ENCODE peak calls at places on chromosome 1, in nine cellular contexts. B, R, Q, X, S, E, T, D and M are unnamed samples.

GRCh38 chr1:25944986-25945385 is 38.8 kb upstream of the STMN1 start:
- DNase-seq in T (no peak), Q (no peak), X (peak; percentile 76), B (no peak), E (no peak), S (no peak), R (no peak), D (no peak), M (no peak)

GRCh38 chr1:56563045-56563444 is 16.3 kb downstream of the PLPP3 start:
- DNase-seq in B (no peak), D (no peak), T (no peak), X (no peak), Q (no peak), R (no peak), S (no peak), E (no peak), M (no peak)

GRCh38 chr1:10716840-10717239 is 79.6 kb downstream of the CASZ1 start:
- DNase-seq in S (no peak), E (peak; percentile 54), T (no peak), B (no peak), X (no peak), Q (no peak), R (no peak), D (no peak), M (no peak)

GRCh38 chr1:197910120-197911110 is 6.8 kb upstream of the LHX9 start:
- DNase-seq in X (no peak), D (no peak), B (no peak), T (no peak), E (no peak), R (no peak), Q (no peak), S (no peak), M (no peak)

GRCh38 chr1:8347635-8348034 is 29.7 kb downstream of the SLC45A1 start:
- DNase-seq in S (no peak), E (no peak), T (no peak), D (no peak), Q (no peak), B (no peak), R (no peak), X (no peak), M (peak; percentile 82)

GRCh38 chr1:33369081-33369480 is 48.2 kb upstream of the A3GALT2 start:
- DNase-seq in T (no peak), E (no peak), B (no peak), R (no peak), S (no peak), Q (no peak), X (no peak), D (no peak), M (no peak)

GRCh38 chr1:40232444-40232843 is 15.3 kb upstream of the TMCO2 start:
- DNase-seq in T (no peak), B (no peak), R (no peak), S (peak; percentile 16), Q (no peak), E (no peak), D (no peak), X (no peak), M (no peak)

GRCh38 chr1:181101581-181102226 is 13.2 kb downstream of the IER5 start:
- DNase-seq in Q (no peak), B (no peak), S (no peak), R (no peak), X (no peak), E (no peak), T (no peak), D (no peak), M (peak; percentile 70)

GRCh38 chr1:219917851-219918466 is 10.4 kb downstream of the SLC30A10 start:
- DNase-seq in Q (no peak), R (no peak), X (peak; percentile 64), S (no peak), B (no peak), D (peak; percentile 6), T (no peak), E (no peak), M (no peak)

GRCh38 chr1:41382531-41383090 is 21.4 kb downstream of the FOXO6 start:
- DNase-seq in R (no peak), S (no peak), E (no peak), Q (peak; percentile 81), T (peak; percentile 70), D (no peak), X (peak; percentile 50), B (no peak), M (no peak)

GRCh38 chr1:90605070-90605469 is 112.0 kb downstream of the BARHL2 start:
- DNase-seq in X (no peak), D (no peak), Q (no peak), T (no peak), E (no peak), S (no peak), R (no peak), B (no peak), M (no peak)

GRCh38 chr1:223006794-223007193 is 136.3 kb downstream of the TLR5 start:
- DNase-seq in S (no peak), T (no peak), X (no peak), E (no peak), B (no peak), D (no peak), Q (no peak), R (no peak), M (no peak)

GRCh38 chr1:182391028-182391361 is 595 bp downstream of the GLUL start:
- DNase-seq in T (no peak), S (no peak), E (no peak), R (no peak), B (peak; percentile 88), X (no peak), Q (no peak), D (no peak), M (no peak)

GRCh38 chr1:19322481-19322880 is 10.4 kb downstream of the SLC66A1 start:
- DNase-seq in X (no peak), S (no peak), B (no peak), T (no peak), Q (no peak), E (no peak), D (no peak), R (no peak), M (no peak)

GRCh38 chr1:213014642-213015041 is 1.0 kb downstream of the ANGEL2 start:
- DNase-seq in T (peak; percentile 14), R (no peak), E (peak; percentile 5), Q (no peak), S (no peak), D (no peak), X (peak; percentile 57), B (no peak), M (peak; percentile 75)